ENCODE peak calls at places on chromosomes 13 and 19, in seven cellular contexts. G, O, L, N, X, S and D are unnamed samples.

GRCh38 chr13:113938246-113938645 is 35.6 kb downstream of the C13orf46 start:
- DNase-seq in G (no peak), L (no peak), O (no peak), X (no peak), S (no peak), N (no peak), D (no peak)

GRCh38 chr19:50649433-50650391 is at the start of gene C19orf81:
- DNase-seq in N (peak), G (no peak), X (no peak), L (peak), S (no peak), O (peak), D (peak)

GRCh38 chr19:23002690-23003422 is at the start of gene ZNF728:
- DNase-seq in O (no peak), X (no peak), S (no peak), L (no peak), N (no peak), G (no peak), D (no peak)

GRCh38 chr19:45391346-45391745 is 13.5 kb downstream of the PPP1R13L start:
- DNase-seq in L (peak), S (no peak), G (no peak), N (peak), O (peak), X (peak), D (no peak)

GRCh38 chr13:106649495-106649894 is 81.6 kb upstream of the ARGLU1 start:
- DNase-seq in X (no peak), L (no peak), O (peak), N (no peak), G (no peak), S (no peak), D (no peak)

GRCh38 chr13:109787135-109787954 is 962 bp upstream of the IRS2 start:
- DNase-seq in O (peak), L (peak), G (no peak), N (peak), X (peak), S (peak), D (peak)

GRCh38 chr13:27022571-27023311 is 148.9 kb downstream of the USP12 start:
- DNase-seq in N (peak), S (no peak), L (peak), G (no peak), X (peak), O (peak), D (no peak)

GRCh38 chr19:15280915-15281683 is 48.9 kb upstream of the EPHX3 start:
- DNase-seq in G (no peak), O (peak), X (peak), L (peak), N (no peak), S (peak), D (peak)

GRCh38 chr13:109859898-109860297 is 73.5 kb upstream of the IRS2 start:
- DNase-seq in X (no peak), L (no peak), O (no peak), N (no peak), S (no peak), G (no peak), D (no peak)

GRCh38 chr19:48203227-48203793 is 32.8 kb downstream of the ZSWIM9 start:
- DNase-seq in X (no peak), G (no peak), L (no peak), S (no peak), O (no peak), N (no peak), D (no peak)

GRCh38 chr19:13539332-13539731 is 33.1 kb upstream of the CACNA1A start:
- DNase-seq in X (no peak), N (no peak), L (no peak), S (no peak), O (no peak), G (no peak), D (no peak)

GRCh38 chr13:76723551-76724232 is 162.5 kb downstream of the KCTD12 start:
- DNase-seq in O (peak), X (peak), N (peak), S (peak), G (peak), L (peak), D (no peak)

GRCh38 chr13:73579574-73580274 is 520.9 kb downstream of the KLF5 start:
- DNase-seq in G (no peak), S (no peak), L (no peak), N (no peak), O (no peak), X (no peak), D (no peak)

GRCh38 chr19:54388001-54388802 is 23.5 kb upstream of the LAIR1 start:
- DNase-seq in X (no peak), S (no peak), N (no peak), L (no peak), G (no peak), O (no peak), D (no peak)

GRCh38 chr19:33413426-33413725 is 39.9 kb downstream of the CEBPG start:
- DNase-seq in G (no peak), O (no peak), X (no peak), S (no peak), L (no peak), N (no peak), D (no peak)

GRCh38 chr19:46728208-46728607 is 11.3 kb upstream of the PRKD2 start:
- DNase-seq in S (no peak), G (no peak), L (no peak), N (no peak), O (no peak), X (no peak), D (no peak)

GRCh38 chr19:53782698-53783097 is 41.4 kb downstream of the NLRP12 start:
- DNase-seq in N (peak), O (no peak), S (no peak), X (no peak), G (no peak), L (peak), D (no peak)

GRCh38 chr13:64640002-64640401 is 2590.1 kb downstream of the PCDH9 start:
- DNase-seq in O (peak), L (no peak), X (peak), N (no peak), G (no peak), S (no peak), D (no peak)

GRCh38 chr19:4009990-4010807 is 2.7 kb downstream of the PIAS4 start:
- DNase-seq in G (no peak), N (no peak), S (no peak), X (peak), O (peak), L (no peak), D (no peak)

GRCh38 chr19:17777840-17778620 is 16.9 kb upstream of the B3GNT3 start:
- DNase-seq in G (peak), L (peak), S (peak), X (peak), N (peak), O (peak), D (peak)

GRCh38 chr13:98978280-98978679 is 416 bp upstream of the DOCK9 start:
- DNase-seq in G (no peak), S (peak), L (no peak), X (peak), N (no peak), O (peak), D (no peak)

GRCh38 chr19:16380943-16381755 is 56.5 kb downstream of the KLF2 start:
- DNase-seq in X (no peak), G (no peak), S (no peak), L (no peak), O (no peak), N (no peak), D (no peak)

GRCh38 chr13:100954430-100955361 is 280.1 kb upstream of the TMTC4 start:
- DNase-seq in N (no peak), X (peak), S (no peak), O (peak), G (no peak), L (no peak), D (no peak)

GRCh38 chr19:44808463-44809371 is at the start of gene BCAM:
- DNase-seq in O (peak), N (peak), L (peak), S (peak), X (peak), G (no peak), D (peak)

GRCh38 chr19:884420-885211 is 8.4 kb downstream of the MED16 start:
- DNase-seq in S (peak), L (no peak), X (no peak), O (no peak), G (no peak), N (no peak), D (no peak)

GRCh38 chr13:102033719-102034446 is 368.0 kb downstream of the FGF14 start:
- DNase-seq in G (no peak), L (no peak), N (no peak), S (no peak), X (no peak), O (no peak), D (peak)

GRCh38 chr13:31945202-31945978 is 86.2 kb upstream of the FRY start:
- DNase-seq in S (peak), G (no peak), L (peak), X (peak), O (peak), N (peak), D (no peak)

DNA sequence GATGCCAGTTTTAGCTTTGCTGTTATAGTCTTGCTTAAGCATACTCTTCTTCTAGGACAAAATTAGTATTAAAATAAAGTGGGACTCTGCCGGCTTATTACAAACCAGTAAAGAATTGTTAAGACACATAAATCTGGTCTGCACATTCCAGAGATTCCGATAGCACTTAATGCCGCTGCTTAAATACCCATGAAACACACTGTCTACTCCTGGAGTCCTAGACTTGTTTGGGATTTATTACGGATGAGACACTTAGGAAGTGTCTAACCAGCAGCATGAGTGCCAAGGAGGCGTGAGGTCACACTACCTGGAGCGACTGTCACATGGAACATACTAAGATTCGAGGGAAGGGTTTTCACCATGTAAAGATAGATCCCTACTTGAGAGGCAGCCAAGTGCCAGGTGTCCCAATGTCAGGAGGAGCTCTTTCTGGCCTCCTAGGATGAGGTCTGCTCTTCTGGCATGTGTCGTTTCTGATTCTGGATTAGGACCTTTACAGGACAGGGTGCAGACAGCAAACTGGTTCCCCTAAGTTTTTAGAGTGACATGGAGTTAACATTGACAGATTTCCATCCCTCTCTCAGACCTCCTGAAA is 75.2 kb downstream of the ZNF536 start:
- DNase-seq in S (no peak), G (no peak), L (peak), N (no peak), O (no peak), X (no peak), D (no peak)
- H2AK5ac ChIP-seq in S (no peak), G (peak), L (no peak), N (no peak), O (no peak), X (peak), D (no peak)

GRCh38 chr13:34028496-34029442 is 210.8 kb downstream of the RFC3 start:
- DNase-seq in X (no peak), L (no peak), G (no peak), S (no peak), O (no peak), N (no peak), D (no peak)

GRCh38 chr13:34034411-34034810 is 216.5 kb downstream of the RFC3 start:
- DNase-seq in N (no peak), X (no peak), S (no peak), L (no peak), G (no peak), O (no peak), D (no peak)

GRCh38 chr13:34035178-34035577 is 217.2 kb downstream of the RFC3 start:
- DNase-seq in G (no peak), N (no peak), L (no peak), O (no peak), X (no peak), S (no peak), D (no peak)

GRCh38 chr13:34031629-34032028 is 213.7 kb downstream of the RFC3 start:
- DNase-seq in O (no peak), X (no peak), S (no peak), N (no peak), L (no peak), G (no peak), D (no peak)

DNA sequence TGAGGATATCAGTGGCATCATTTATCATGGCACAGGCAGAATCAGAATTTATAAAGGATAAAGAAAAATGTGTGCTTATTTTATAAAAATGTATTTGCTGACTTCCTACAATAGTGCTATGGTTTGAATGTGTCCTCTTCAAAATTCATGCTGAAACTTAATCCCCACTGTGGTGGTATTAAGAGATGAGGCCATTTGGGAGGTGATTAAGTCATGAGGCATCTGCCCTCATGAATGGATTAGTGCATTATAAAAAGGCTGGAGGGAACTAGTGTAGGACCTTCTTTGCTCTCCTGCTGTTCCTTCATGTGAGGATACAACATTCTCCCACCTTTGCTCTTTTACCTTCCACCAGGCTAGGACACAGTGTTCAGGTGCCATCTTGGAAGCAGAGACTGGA is 212.8 kb downstream of the RFC3 start:
- DNase-seq in X (no peak), G (no peak), L (no peak), N (no peak), O (no peak), S (no peak), D (no peak)
- H2AK5ac ChIP-seq in X (no peak), G (no peak), L (no peak), N (no peak), O (no peak), S (no peak), D (no peak)

GRCh38 chr19:58572026-58572817 is 913 bp downstream of the MZF1 start:
- DNase-seq in X (no peak), S (no peak), L (no peak), O (no peak), N (no peak), G (no peak), D (no peak)
- H2AK5ac ChIP-seq in X (no peak), S (peak), L (no peak), O (peak), N (no peak), G (no peak), D (peak)

DNA sequence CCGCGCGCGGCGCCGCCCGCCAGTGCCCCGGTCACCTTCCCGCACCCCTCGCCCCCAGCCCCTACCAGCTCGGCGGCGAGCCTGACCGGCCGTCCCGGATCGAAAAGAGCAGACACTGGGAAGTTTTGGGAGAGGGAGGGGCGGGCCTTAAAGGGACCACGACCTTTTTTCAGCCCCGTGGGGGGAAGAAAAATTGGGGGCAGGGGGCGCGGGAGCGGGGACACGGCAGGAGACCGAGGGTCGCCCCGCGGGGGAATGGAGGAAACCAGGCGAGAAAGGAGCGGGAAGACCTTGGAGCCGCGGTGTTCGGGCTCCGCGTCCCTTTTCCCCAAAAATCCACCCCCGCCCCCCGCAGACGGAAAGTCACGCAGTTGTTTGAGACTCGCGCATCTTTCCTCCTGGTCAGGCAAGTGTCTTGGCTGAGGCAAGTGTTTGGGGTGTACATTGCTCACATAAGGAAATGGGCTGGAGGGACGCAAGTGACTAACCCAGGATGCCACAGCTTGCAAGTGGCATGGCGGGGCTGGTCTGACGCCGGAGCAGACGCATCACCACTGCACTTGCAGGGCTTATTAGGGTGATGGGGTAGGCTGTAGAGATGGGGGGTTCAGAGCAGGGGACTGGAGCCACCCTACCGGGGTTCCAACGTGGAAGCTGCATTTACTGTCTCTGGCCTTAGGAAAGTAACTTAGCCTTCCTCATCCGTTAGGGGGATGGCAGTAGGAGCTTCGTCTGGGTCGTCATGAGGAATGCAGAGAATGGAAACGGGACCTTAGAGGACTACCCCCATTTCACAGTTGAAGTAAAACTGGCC is 2.7 kb upstream of the HNRNPL start:
- DNase-seq in L (peak), G (no peak), S (peak), O (peak), X (peak), N (peak), D (no peak)
- H2AK5ac ChIP-seq in L (no peak), G (no peak), S (peak), O (peak), X (peak), N (no peak), D (peak)

GRCh38 chr19:52689804-52690394 is 44.9 kb downstream of the ZNF611 start:
- DNase-seq in G (no peak), S (no peak), X (no peak), N (peak), L (peak), O (no peak), D (no peak)
- H2AK5ac ChIP-seq in G (no peak), S (peak), X (no peak), N (no peak), L (no peak), O (peak), D (no peak)

GRCh38 chr19:57190301-57190700 is 999 bp upstream of the ZNF264 start:
- DNase-seq in L (no peak), X (no peak), G (no peak), O (no peak), S (no peak), N (no peak), D (no peak)
- H2AK5ac ChIP-seq in L (no peak), X (no peak), G (no peak), O (no peak), S (no peak), N (no peak), D (no peak)

GRCh38 chr19:9947441-9947840 is 11.1 kb upstream of the OLFM2 start:
- DNase-seq in G (no peak), S (no peak), L (no peak), N (no peak), O (no peak), X (no peak), D (no peak)
- H2AK5ac ChIP-seq in G (no peak), S (no peak), L (no peak), N (no peak), O (peak), X (no peak), D (no peak)

GRCh38 chr13:29976535-29976934 is 126.1 kb upstream of the UBL3 start:
- DNase-seq in L (no peak), X (no peak), N (no peak), S (no peak), G (no peak), O (no peak), D (no peak)
- H2AK5ac ChIP-seq in L (no peak), X (no peak), N (no peak), S (no peak), G (no peak), O (peak), D (peak)

DNA sequence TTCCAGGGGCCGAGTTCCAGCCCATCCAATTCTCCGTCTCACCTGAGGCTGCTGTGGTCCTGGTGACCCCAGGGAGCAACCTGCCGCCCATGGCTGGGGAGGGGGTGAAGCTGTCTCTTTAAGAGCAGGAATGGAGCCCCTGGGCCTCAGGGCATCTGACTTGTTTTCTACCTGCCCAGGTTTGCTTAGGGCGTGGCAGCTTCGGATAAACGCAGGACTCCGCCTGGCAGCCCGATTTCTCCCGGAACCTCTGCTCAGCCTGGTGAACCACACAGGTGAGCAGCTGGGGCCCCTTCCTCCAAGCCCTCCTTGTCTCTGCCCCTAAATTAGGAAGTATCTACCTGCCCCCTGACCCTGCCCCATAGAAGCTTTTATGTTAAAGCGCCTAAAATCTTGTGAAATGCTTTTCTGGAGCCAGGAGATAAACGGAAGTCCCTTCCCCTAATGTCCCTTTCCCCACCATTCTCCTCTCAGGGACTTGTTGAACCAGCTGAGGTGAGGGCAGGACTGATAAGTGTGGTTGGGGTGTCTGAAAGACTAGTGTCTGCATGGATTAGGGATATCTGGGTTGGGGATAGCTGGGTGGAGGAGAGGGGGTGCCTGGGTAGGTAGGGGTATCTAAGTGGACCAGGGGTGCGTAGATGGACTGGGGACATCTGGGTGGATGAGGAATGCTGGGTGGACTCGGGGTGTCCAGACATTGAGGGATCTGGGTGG is 620 bp downstream of the FXYD3 start:
- DNase-seq in O (no peak), G (no peak), L (no peak), S (peak), X (no peak), N (no peak), D (no peak)
- H2AK5ac ChIP-seq in O (no peak), G (no peak), L (no peak), S (no peak), X (no peak), N (no peak), D (peak)